ENCODE peak calls at places on chromosomes 6 and 20, in eight cellular contexts. One of them, this sample, is unnamed.

GRCh38 chr6:107665386-107665785 is 158.7 kb downstream of the SCML4 start:
- DNase-seq in lung: no peak
- DNase-seq in body of pancreas: no peak
- DNase-seq in mammary epithelial cell: no peak
- DNase-seq in CD8-positive, alpha-beta memory T cell: no peak
- DNase-seq in fibroblast of lung: peak
- DNase-seq in effector memory CD4-positive, alpha-beta T cell: no peak
- DNase-seq in SK-N-MC: no peak
- DNase-seq in this sample: no peak

GRCh38 chr6:4242593-4242992 is 107.2 kb upstream of the ECI2 start:
- DNase-seq in lung: no peak
- DNase-seq in body of pancreas: no peak
- DNase-seq in mammary epithelial cell: peak
- DNase-seq in CD8-positive, alpha-beta memory T cell: no peak
- DNase-seq in fibroblast of lung: no peak
- DNase-seq in effector memory CD4-positive, alpha-beta T cell: no peak
- DNase-seq in SK-N-MC: no peak
- DNase-seq in this sample: no peak

GRCh38 chr6:36269834-36270705 is at the start of gene PNPLA1:
- DNase-seq in lung: no peak
- DNase-seq in body of pancreas: no peak
- DNase-seq in mammary epithelial cell: peak
- DNase-seq in CD8-positive, alpha-beta memory T cell: no peak
- DNase-seq in fibroblast of lung: no peak
- DNase-seq in effector memory CD4-positive, alpha-beta T cell: no peak
- DNase-seq in SK-N-MC: no peak
- DNase-seq in this sample: no peak

GRCh38 chr20:23159256-23159922 is 73.3 kb upstream of the CD93 start:
- DNase-seq in lung: no peak
- DNase-seq in body of pancreas: no peak
- DNase-seq in mammary epithelial cell: no peak
- DNase-seq in CD8-positive, alpha-beta memory T cell: no peak
- DNase-seq in fibroblast of lung: peak
- DNase-seq in effector memory CD4-positive, alpha-beta T cell: no peak
- DNase-seq in SK-N-MC: peak
- DNase-seq in this sample: no peak

GRCh38 chr6:42224222-42225042 is 6.8 kb upstream of the MRPS10 start:
- DNase-seq in lung: no peak
- DNase-seq in body of pancreas: no peak
- DNase-seq in mammary epithelial cell: peak
- DNase-seq in CD8-positive, alpha-beta memory T cell: no peak
- DNase-seq in fibroblast of lung: peak
- DNase-seq in effector memory CD4-positive, alpha-beta T cell: no peak
- DNase-seq in SK-N-MC: no peak
- DNase-seq in this sample: no peak

GRCh38 chr6:110296151-110297028 is 61.8 kb downstream of the METTL24 start:
- DNase-seq in lung: no peak
- DNase-seq in body of pancreas: no peak
- DNase-seq in mammary epithelial cell: no peak
- DNase-seq in CD8-positive, alpha-beta memory T cell: peak
- DNase-seq in fibroblast of lung: no peak
- DNase-seq in effector memory CD4-positive, alpha-beta T cell: no peak
- DNase-seq in SK-N-MC: peak
- DNase-seq in this sample: no peak

GRCh38 chr6:39018103-39018502 is 30.5 kb upstream of the GLP1R start:
- DNase-seq in lung: no peak
- DNase-seq in body of pancreas: peak
- DNase-seq in mammary epithelial cell: no peak
- DNase-seq in CD8-positive, alpha-beta memory T cell: no peak
- DNase-seq in fibroblast of lung: no peak
- DNase-seq in effector memory CD4-positive, alpha-beta T cell: no peak
- DNase-seq in SK-N-MC: no peak
- DNase-seq in this sample: no peak

GRCh38 chr20:44720994-44721784 is 6.0 kb downstream of the CCN5 start:
- DNase-seq in lung: peak
- DNase-seq in body of pancreas: peak
- DNase-seq in mammary epithelial cell: peak
- DNase-seq in CD8-positive, alpha-beta memory T cell: no peak
- DNase-seq in fibroblast of lung: peak
- DNase-seq in effector memory CD4-positive, alpha-beta T cell: no peak
- DNase-seq in SK-N-MC: no peak
- DNase-seq in this sample: no peak

GRCh38 chr6:139184050-139184826 is 49.4 kb downstream of the HECA start:
- DNase-seq in lung: no peak
- DNase-seq in body of pancreas: no peak
- DNase-seq in mammary epithelial cell: no peak
- DNase-seq in CD8-positive, alpha-beta memory T cell: no peak
- DNase-seq in fibroblast of lung: no peak
- DNase-seq in effector memory CD4-positive, alpha-beta T cell: no peak
- DNase-seq in SK-N-MC: no peak
- DNase-seq in this sample: no peak

GRCh38 chr6:135191508-135192255 is 10.6 kb downstream of the MYB start:
- DNase-seq in lung: no peak
- DNase-seq in body of pancreas: no peak
- DNase-seq in mammary epithelial cell: no peak
- DNase-seq in CD8-positive, alpha-beta memory T cell: no peak
- DNase-seq in fibroblast of lung: no peak
- DNase-seq in effector memory CD4-positive, alpha-beta T cell: no peak
- DNase-seq in SK-N-MC: no peak
- DNase-seq in this sample: no peak

GRCh38 chr6:71288228-71289038 is at the start of gene OGFRL1:
- DNase-seq in lung: peak
- DNase-seq in body of pancreas: peak
- DNase-seq in mammary epithelial cell: peak
- DNase-seq in CD8-positive, alpha-beta memory T cell: peak
- DNase-seq in fibroblast of lung: peak
- DNase-seq in effector memory CD4-positive, alpha-beta T cell: peak
- DNase-seq in SK-N-MC: no peak
- DNase-seq in this sample: peak

GRCh38 chr6:142301421-142302391 is at the start of gene ADGRG6:
- DNase-seq in lung: peak
- DNase-seq in body of pancreas: peak
- DNase-seq in mammary epithelial cell: peak
- DNase-seq in CD8-positive, alpha-beta memory T cell: peak
- DNase-seq in fibroblast of lung: peak
- DNase-seq in effector memory CD4-positive, alpha-beta T cell: no peak
- DNase-seq in SK-N-MC: no peak
- DNase-seq in this sample: no peak

GRCh38 chr20:63941282-63942060 is 14.7 kb downstream of the UCKL1 start:
- DNase-seq in lung: peak
- DNase-seq in body of pancreas: peak
- DNase-seq in mammary epithelial cell: peak
- DNase-seq in CD8-positive, alpha-beta memory T cell: peak
- DNase-seq in fibroblast of lung: no peak
- DNase-seq in effector memory CD4-positive, alpha-beta T cell: peak
- DNase-seq in SK-N-MC: peak
- DNase-seq in this sample: no peak

GRCh38 chr20:37396520-37397075 is 50.7 kb downstream of the SRC start:
- DNase-seq in lung: no peak
- DNase-seq in body of pancreas: no peak
- DNase-seq in mammary epithelial cell: no peak
- DNase-seq in CD8-positive, alpha-beta memory T cell: no peak
- DNase-seq in fibroblast of lung: no peak
- DNase-seq in effector memory CD4-positive, alpha-beta T cell: no peak
- DNase-seq in SK-N-MC: no peak
- DNase-seq in this sample: no peak

GRCh38 chr20:40753472-40753871 is 64.4 kb upstream of the MAFB start:
- DNase-seq in lung: no peak
- DNase-seq in body of pancreas: no peak
- DNase-seq in mammary epithelial cell: no peak
- DNase-seq in CD8-positive, alpha-beta memory T cell: no peak
- DNase-seq in fibroblast of lung: peak
- DNase-seq in effector memory CD4-positive, alpha-beta T cell: no peak
- DNase-seq in SK-N-MC: peak
- DNase-seq in this sample: no peak

GRCh38 chr6:45480697-45481415 is 103.1 kb upstream of the SUPT3H start:
- DNase-seq in lung: no peak
- DNase-seq in body of pancreas: no peak
- DNase-seq in mammary epithelial cell: no peak
- DNase-seq in CD8-positive, alpha-beta memory T cell: no peak
- DNase-seq in fibroblast of lung: no peak
- DNase-seq in effector memory CD4-positive, alpha-beta T cell: no peak
- DNase-seq in SK-N-MC: no peak
- DNase-seq in this sample: no peak

GRCh38 chr6:45411959-45412358 is 34.2 kb upstream of the SUPT3H start:
- DNase-seq in lung: no peak
- DNase-seq in body of pancreas: no peak
- DNase-seq in mammary epithelial cell: peak
- DNase-seq in CD8-positive, alpha-beta memory T cell: no peak
- DNase-seq in fibroblast of lung: no peak
- DNase-seq in effector memory CD4-positive, alpha-beta T cell: no peak
- DNase-seq in SK-N-MC: no peak
- DNase-seq in this sample: no peak

GRCh38 chr6:138215071-138215470 is 3.2 kb downstream of the PBOV1 start:
- DNase-seq in lung: no peak
- DNase-seq in body of pancreas: no peak
- DNase-seq in mammary epithelial cell: no peak
- DNase-seq in CD8-positive, alpha-beta memory T cell: no peak
- DNase-seq in fibroblast of lung: no peak
- DNase-seq in effector memory CD4-positive, alpha-beta T cell: no peak
- DNase-seq in SK-N-MC: no peak
- DNase-seq in this sample: no peak

DNA sequence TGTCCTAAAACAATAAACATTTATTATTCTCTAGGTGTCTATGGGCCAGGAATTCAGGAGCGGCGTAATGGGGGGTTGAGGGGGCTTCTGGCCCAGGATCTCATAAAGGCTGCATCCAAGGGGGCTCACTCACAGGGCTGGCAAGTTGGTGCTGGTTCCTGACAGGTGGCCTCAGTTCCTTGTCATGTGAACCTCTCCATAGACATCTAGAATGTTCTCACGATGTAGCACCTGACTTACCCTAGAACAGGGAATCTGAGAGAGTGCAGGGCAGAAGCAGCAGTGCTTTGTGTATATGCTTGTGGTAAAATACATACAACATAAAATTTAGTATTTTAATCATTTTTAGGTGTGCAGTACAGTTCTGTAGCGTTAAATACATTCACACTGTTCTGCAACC is 57.1 kb downstream of the PHF20 start:
- DNase-seq in lung: no peak
- DNase-seq in body of pancreas: no peak
- DNase-seq in mammary epithelial cell: no peak
- DNase-seq in CD8-positive, alpha-beta memory T cell: no peak
- DNase-seq in fibroblast of lung: no peak
- DNase-seq in effector memory CD4-positive, alpha-beta T cell: no peak
- DNase-seq in SK-N-MC: no peak
- DNase-seq in this sample: no peak
- H3K27ac ChIP-seq in lung: no peak
- H3K27ac ChIP-seq in body of pancreas: no peak
- H3K27ac ChIP-seq in mammary epithelial cell: no peak
- H3K27ac ChIP-seq in CD8-positive, alpha-beta memory T cell: no peak
- H3K27ac ChIP-seq in fibroblast of lung: no peak
- H3K27ac ChIP-seq in effector memory CD4-positive, alpha-beta T cell: no peak
- H3K27ac ChIP-seq in SK-N-MC: no peak
- H3K27ac ChIP-seq in this sample: no peak

GRCh38 chr6:85472744-85473143 is 22.9 kb downstream of the NT5E start:
- DNase-seq in lung: no peak
- DNase-seq in body of pancreas: no peak
- DNase-seq in mammary epithelial cell: no peak
- DNase-seq in CD8-positive, alpha-beta memory T cell: no peak
- DNase-seq in fibroblast of lung: no peak
- DNase-seq in effector memory CD4-positive, alpha-beta T cell: no peak
- DNase-seq in SK-N-MC: no peak
- DNase-seq in this sample: no peak
- H3K27ac ChIP-seq in lung: no peak
- H3K27ac ChIP-seq in body of pancreas: no peak
- H3K27ac ChIP-seq in mammary epithelial cell: no peak
- H3K27ac ChIP-seq in CD8-positive, alpha-beta memory T cell: no peak
- H3K27ac ChIP-seq in fibroblast of lung: no peak
- H3K27ac ChIP-seq in effector memory CD4-positive, alpha-beta T cell: no peak
- H3K27ac ChIP-seq in SK-N-MC: no peak
- H3K27ac ChIP-seq in this sample: no peak

DNA sequence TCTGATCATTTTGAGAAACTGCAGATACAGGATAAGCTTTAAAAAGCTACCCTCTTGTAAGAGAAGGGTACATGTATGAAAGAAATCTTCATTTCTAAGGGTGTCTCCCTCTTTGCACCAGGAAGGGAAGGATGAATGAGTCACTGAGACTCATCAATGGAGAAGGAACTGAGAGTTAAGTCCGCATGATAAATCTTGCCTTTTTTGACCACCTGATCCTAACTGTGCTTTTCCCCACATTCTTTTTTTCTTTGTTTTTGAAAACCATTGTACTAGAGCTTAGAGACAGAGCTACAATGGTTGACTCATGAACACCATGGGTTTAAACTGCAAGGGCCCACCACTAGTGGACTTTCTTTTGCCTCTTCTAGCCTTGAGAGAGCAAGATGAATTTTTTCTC is 353.0 kb upstream of the RGS17 start:
- DNase-seq in lung: no peak
- DNase-seq in body of pancreas: no peak
- DNase-seq in mammary epithelial cell: peak
- DNase-seq in CD8-positive, alpha-beta memory T cell: no peak
- DNase-seq in fibroblast of lung: no peak
- DNase-seq in effector memory CD4-positive, alpha-beta T cell: no peak
- DNase-seq in SK-N-MC: no peak
- DNase-seq in this sample: no peak
- H3K27ac ChIP-seq in lung: no peak
- H3K27ac ChIP-seq in body of pancreas: no peak
- H3K27ac ChIP-seq in mammary epithelial cell: no peak
- H3K27ac ChIP-seq in CD8-positive, alpha-beta memory T cell: no peak
- H3K27ac ChIP-seq in fibroblast of lung: no peak
- H3K27ac ChIP-seq in effector memory CD4-positive, alpha-beta T cell: no peak
- H3K27ac ChIP-seq in SK-N-MC: no peak
- H3K27ac ChIP-seq in this sample: no peak

GRCh38 chr20:8342401-8342800 is 210.3 kb downstream of the PLCB1 start:
- DNase-seq in lung: no peak
- DNase-seq in body of pancreas: peak
- DNase-seq in mammary epithelial cell: no peak
- DNase-seq in CD8-positive, alpha-beta memory T cell: no peak
- DNase-seq in fibroblast of lung: no peak
- DNase-seq in effector memory CD4-positive, alpha-beta T cell: no peak
- DNase-seq in SK-N-MC: no peak
- DNase-seq in this sample: no peak

GRCh38 chr20:8339313-8339712 is 207.2 kb downstream of the PLCB1 start:
- DNase-seq in lung: no peak
- DNase-seq in body of pancreas: peak
- DNase-seq in mammary epithelial cell: no peak
- DNase-seq in CD8-positive, alpha-beta memory T cell: no peak
- DNase-seq in fibroblast of lung: no peak
- DNase-seq in effector memory CD4-positive, alpha-beta T cell: no peak
- DNase-seq in SK-N-MC: no peak
- DNase-seq in this sample: no peak

GRCh38 chr20:8346898-8347297 is 214.8 kb downstream of the PLCB1 start:
- DNase-seq in lung: no peak
- DNase-seq in body of pancreas: no peak
- DNase-seq in mammary epithelial cell: no peak
- DNase-seq in CD8-positive, alpha-beta memory T cell: no peak
- DNase-seq in fibroblast of lung: no peak
- DNase-seq in effector memory CD4-positive, alpha-beta T cell: no peak
- DNase-seq in SK-N-MC: no peak
- DNase-seq in this sample: no peak

DNA sequence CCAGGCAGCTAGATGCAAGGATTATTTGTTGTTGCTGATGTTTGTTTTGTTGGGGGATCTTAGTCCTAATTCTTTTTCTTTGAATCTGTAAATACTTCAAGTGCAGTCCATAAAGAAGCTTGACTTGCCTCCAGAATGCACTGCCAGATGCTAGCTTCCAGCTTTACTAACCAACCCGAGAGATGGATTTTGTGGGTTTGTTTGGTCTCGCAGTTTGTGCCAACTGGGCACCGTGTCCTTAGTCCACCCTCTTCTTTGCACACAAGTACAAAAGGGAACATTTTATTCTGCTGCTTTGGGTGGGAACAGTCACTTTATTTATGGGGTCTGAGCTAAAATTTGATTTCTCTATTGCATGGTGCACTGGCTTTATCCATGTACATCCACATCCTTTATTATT is 212.0 kb downstream of the PLCB1 start:
- DNase-seq in lung: no peak
- DNase-seq in body of pancreas: no peak
- DNase-seq in mammary epithelial cell: no peak
- DNase-seq in CD8-positive, alpha-beta memory T cell: no peak
- DNase-seq in fibroblast of lung: no peak
- DNase-seq in effector memory CD4-positive, alpha-beta T cell: no peak
- DNase-seq in SK-N-MC: no peak
- DNase-seq in this sample: no peak
- H3K27ac ChIP-seq in lung: no peak
- H3K27ac ChIP-seq in body of pancreas: no peak
- H3K27ac ChIP-seq in mammary epithelial cell: no peak
- H3K27ac ChIP-seq in CD8-positive, alpha-beta memory T cell: no peak
- H3K27ac ChIP-seq in fibroblast of lung: no peak
- H3K27ac ChIP-seq in effector memory CD4-positive, alpha-beta T cell: no peak
- H3K27ac ChIP-seq in SK-N-MC: no peak
- H3K27ac ChIP-seq in this sample: no peak

This sample was measured in substantia nigra.